ENCODE peak calls at places on chromosomes 5 and 9, in nine cellular contexts. I is progenitor cell of endocrine pancreas; H is T-helper 9 cell; Y is GM10248; Q is cardiac muscle cell; W is WTC11; L is psoas muscle; J is Jurkat, Clone E6-1; B is HFFc6. E is an unnamed sample.

GRCh38 chr9:19975499-19975898 is 186.7 kb upstream of the SLC24A2 start:
- DNase-seq in L (no peak), B (no peak), Y (no peak), Q (no peak), I (no peak), H (no peak), W (no peak), J (no peak), E (no peak)

GRCh38 chr5:80408475-80408875 is 611 bp downstream of the ZFYVE16 start:
- DNase-seq in B (peak), L (peak), W (peak), Q (peak), I (peak), H (peak), Y (peak), J (no peak), E (peak)

GRCh38 chr9:92589918-92590317 is 54.1 kb upstream of the ECM2 start:
- DNase-seq in I (no peak), Q (no peak), B (no peak), L (no peak), W (no peak), Y (no peak), H (no peak), J (no peak), E (no peak)

GRCh38 chr9:88989961-88990570 is 1.2 kb upstream of the S1PR3 start:
- DNase-seq in I (no peak), H (no peak), Y (no peak), B (no peak), W (peak), L (no peak), Q (no peak), J (no peak), E (no peak)

GRCh38 chr9:21443849-21444625 is 3.8 kb downstream of the IFNA1 start:
- DNase-seq in Q (no peak), L (no peak), B (no peak), H (no peak), I (no peak), W (no peak), Y (peak), J (no peak), E (no peak)

GRCh38 chr5:179918742-179919486 is 11.2 kb upstream of the TBC1D9B start:
- DNase-seq in H (no peak), I (no peak), Q (no peak), B (no peak), W (no peak), L (no peak), J (no peak), Y (no peak), E (no peak)

GRCh38 chr5:177306674-177307543 is 3.3 kb downstream of the PRELID1 start:
- DNase-seq in L (no peak), Y (no peak), Q (peak), H (no peak), I (no peak), W (no peak), J (no peak), B (no peak), E (peak)

GRCh38 chr9:35102465-35102768 is 514 bp downstream of the STOML2 start:
- DNase-seq in I (no peak), L (no peak), H (no peak), Q (peak), J (no peak), B (no peak), Y (no peak), W (no peak), E (no peak)

GRCh38 chr9:135228983-135229625 is 141.6 kb downstream of the OLFM1 start:
- DNase-seq in I (no peak), B (no peak), Y (no peak), J (no peak), W (no peak), Q (no peak), L (peak), H (no peak), E (no peak)

GRCh38 chr5:6280425-6281100 is 97.8 kb downstream of the MED10 start:
- DNase-seq in I (no peak), H (no peak), Q (no peak), L (no peak), W (no peak), B (no peak), J (no peak), Y (no peak), E (no peak)

GRCh38 chr5:180637962-180638680 is 11.3 kb downstream of the FLT4 start:
- DNase-seq in W (peak), Q (no peak), H (no peak), I (no peak), J (no peak), B (no peak), L (peak), Y (no peak), E (no peak)

GRCh38 chr5:150489358-150490295 is 18.3 kb upstream of the NDST1 start:
- DNase-seq in I (no peak), L (no peak), J (no peak), Q (peak), B (peak), Y (peak), H (no peak), W (no peak), E (no peak)

GRCh38 chr9:90074319-90074962 is 469.6 kb downstream of the GADD45G start:
- DNase-seq in L (no peak), Q (no peak), Y (no peak), I (no peak), B (no peak), H (no peak), W (no peak), J (no peak), E (no peak)

GRCh38 chr9:134258828-134259546 is 67.3 kb upstream of the RXRA start:
- DNase-seq in Q (no peak), J (no peak), H (no peak), I (no peak), L (no peak), B (no peak), Y (no peak), W (no peak), E (peak)

GRCh38 chr5:6383376-6383775 is 5.0 kb upstream of the MED10 start:
- DNase-seq in L (no peak), H (no peak), B (no peak), J (no peak), I (no peak), W (no peak), Y (no peak), Q (no peak), E (no peak)

GRCh38 chr5:18527017-18527416 is 892.8 kb downstream of the TAF11L14 start:
- DNase-seq in W (no peak), Q (no peak), I (no peak), H (no peak), L (no peak), B (no peak), J (no peak), Y (no peak), E (no peak)

GRCh38 chr5:95422842-95423241 is 31.7 kb downstream of the FAM81B start:
- DNase-seq in L (no peak), Q (peak), W (no peak), H (no peak), I (no peak), J (no peak), B (no peak), Y (no peak), E (no peak)

GRCh38 chr9:137305060-137305787 is 3.2 kb upstream of the NRARP start:
- DNase-seq in I (peak), W (peak), B (peak), Y (no peak), J (peak), Q (peak), H (peak), L (peak), E (peak)

GRCh38 chr5:125668904-125669303 is 754.3 kb upstream of the GRAMD2B start:
- DNase-seq in W (no peak), I (no peak), B (no peak), Y (no peak), L (no peak), J (peak), H (no peak), Q (no peak), E (no peak)

GRCh38 chr9:16585571-16585970 is 284.9 kb downstream of the BNC2 start:
- DNase-seq in B (no peak), Y (no peak), L (no peak), J (no peak), H (no peak), Q (no peak), I (no peak), W (no peak), E (no peak)

GRCh38 chr5:174690256-174690655 is 34.1 kb upstream of the MSX2 start:
- DNase-seq in W (peak), B (no peak), J (no peak), Y (no peak), H (no peak), Q (peak), L (no peak), I (no peak), E (no peak)

GRCh38 chr5:23740029-23740428 is 232.6 kb downstream of the PRDM9 start:
- DNase-seq in J (no peak), I (no peak), Q (no peak), H (no peak), W (no peak), Y (no peak), B (no peak), L (no peak), E (no peak)

GRCh38 chr5:173231381-173231766 is 3.6 kb downstream of the NKX2-5 start:
- DNase-seq in H (no peak), B (no peak), J (no peak), W (no peak), L (no peak), I (no peak), Q (no peak), Y (no peak), E (no peak)

GRCh38 chr9:137551656-137552534 is at the start of gene MRPL41:
- DNase-seq in H (peak), Q (peak), W (peak), L (peak), B (peak), J (peak), Y (peak), I (peak), E (peak)

E was measured in right cardiac atrium.